ENCODE peak calls at places on chromosome 17, in six cellular contexts. One of them, this sample, is unnamed.

GRCh38 chr17:5899496-5900195 is 170.5 kb upstream of the WSCD1 start:
- DNase-seq in astrocyte of the spinal cord: no peak
- DNase-seq in A549: no peak
- DNase-seq in AG10803: no peak
- DNase-seq in thoracic aorta: no peak
- DNase-seq in transverse colon: no peak
- DNase-seq in this sample: no peak

GRCh38 chr17:80738987-80739730 is 194.5 kb downstream of the RPTOR start:
- DNase-seq in astrocyte of the spinal cord: peak
- DNase-seq in A549: no peak
- DNase-seq in AG10803: no peak
- DNase-seq in thoracic aorta: no peak
- DNase-seq in transverse colon: no peak
- DNase-seq in this sample: no peak

GRCh38 chr17:16460796-16461605 is 31.0 kb downstream of the LRRC75A start:
- DNase-seq in astrocyte of the spinal cord: no peak
- DNase-seq in A549: no peak
- DNase-seq in AG10803: no peak
- DNase-seq in thoracic aorta: no peak
- DNase-seq in transverse colon: no peak
- DNase-seq in this sample: no peak

GRCh38 chr17:67435122-67435521 is 58.0 kb downstream of the PITPNC1 start:
- DNase-seq in astrocyte of the spinal cord: no peak
- DNase-seq in A549: no peak
- DNase-seq in AG10803: peak
- DNase-seq in thoracic aorta: no peak
- DNase-seq in transverse colon: peak
- DNase-seq in this sample: no peak

GRCh38 chr17:79808763-79809529 is 12.1 kb upstream of the CBX8 start:
- DNase-seq in astrocyte of the spinal cord: no peak
- DNase-seq in A549: peak
- DNase-seq in AG10803: no peak
- DNase-seq in thoracic aorta: no peak
- DNase-seq in transverse colon: peak
- DNase-seq in this sample: peak

GRCh38 chr17:68906638-68907037 is 48.6 kb downstream of the ABCA8 start:
- DNase-seq in astrocyte of the spinal cord: peak
- DNase-seq in A549: peak
- DNase-seq in AG10803: no peak
- DNase-seq in thoracic aorta: no peak
- DNase-seq in transverse colon: no peak
- DNase-seq in this sample: no peak

GRCh38 chr17:43333438-43333943 is 65.3 kb upstream of the ARL4D start:
- DNase-seq in astrocyte of the spinal cord: no peak
- DNase-seq in A549: no peak
- DNase-seq in AG10803: no peak
- DNase-seq in thoracic aorta: no peak
- DNase-seq in transverse colon: no peak
- DNase-seq in this sample: no peak

GRCh38 chr17:19727466-19728113 is 11.2 kb upstream of the SLC47A2 start:
- DNase-seq in astrocyte of the spinal cord: peak
- DNase-seq in A549: peak
- DNase-seq in AG10803: peak
- DNase-seq in thoracic aorta: peak
- DNase-seq in transverse colon: peak
- DNase-seq in this sample: no peak

GRCh38 chr17:50922107-50922506 is 56.0 kb upstream of the TOB1 start:
- DNase-seq in astrocyte of the spinal cord: no peak
- DNase-seq in A549: no peak
- DNase-seq in AG10803: peak
- DNase-seq in thoracic aorta: no peak
- DNase-seq in transverse colon: no peak
- DNase-seq in this sample: no peak

GRCh38 chr17:35163886-35164285 is 16.3 kb downstream of the UNC45B start:
- DNase-seq in astrocyte of the spinal cord: no peak
- DNase-seq in A549: no peak
- DNase-seq in AG10803: no peak
- DNase-seq in thoracic aorta: no peak
- DNase-seq in transverse colon: no peak
- DNase-seq in this sample: no peak

GRCh38 chr17:45104907-45105624 is 27.2 kb downstream of the PLCD3 start:
- DNase-seq in astrocyte of the spinal cord: no peak
- DNase-seq in A549: no peak
- DNase-seq in AG10803: no peak
- DNase-seq in thoracic aorta: no peak
- DNase-seq in transverse colon: no peak
- DNase-seq in this sample: no peak

GRCh38 chr17:76709077-76709950 is 1.5 kb downstream of the MXRA7 start:
- DNase-seq in astrocyte of the spinal cord: peak
- DNase-seq in A549: peak
- DNase-seq in AG10803: peak
- DNase-seq in thoracic aorta: peak
- DNase-seq in transverse colon: peak
- DNase-seq in this sample: no peak

GRCh38 chr17:28737770-28738679 is 5.8 kb upstream of the TRAF4 start:
- DNase-seq in astrocyte of the spinal cord: no peak
- DNase-seq in A549: no peak
- DNase-seq in AG10803: no peak
- DNase-seq in thoracic aorta: no peak
- DNase-seq in transverse colon: peak
- DNase-seq in this sample: no peak

GRCh38 chr17:49565948-49566491 is 9.7 kb upstream of the NXPH3 start:
- DNase-seq in astrocyte of the spinal cord: peak
- DNase-seq in A549: no peak
- DNase-seq in AG10803: no peak
- DNase-seq in thoracic aorta: peak
- DNase-seq in transverse colon: peak
- DNase-seq in this sample: peak

GRCh38 chr17:4136373-4136772 is 6.5 kb downstream of the ZZEF1 start:
- DNase-seq in astrocyte of the spinal cord: peak
- DNase-seq in A549: no peak
- DNase-seq in AG10803: peak
- DNase-seq in thoracic aorta: peak
- DNase-seq in transverse colon: peak
- DNase-seq in this sample: no peak

GRCh38 chr17:80984749-80985148 is 6.9 kb upstream of the CHMP6 start:
- DNase-seq in astrocyte of the spinal cord: peak
- DNase-seq in A549: peak
- DNase-seq in AG10803: peak
- DNase-seq in thoracic aorta: no peak
- DNase-seq in transverse colon: no peak
- DNase-seq in this sample: no peak

GRCh38 chr17:28118362-28118761 is 75.9 kb downstream of the NLK start:
- DNase-seq in astrocyte of the spinal cord: no peak
- DNase-seq in A549: no peak
- DNase-seq in AG10803: no peak
- DNase-seq in thoracic aorta: no peak
- DNase-seq in transverse colon: no peak
- DNase-seq in this sample: no peak

GRCh38 chr17:78766743-78767294 is 15.3 kb downstream of the CYTH1 start:
- DNase-seq in astrocyte of the spinal cord: no peak
- DNase-seq in A549: no peak
- DNase-seq in AG10803: no peak
- DNase-seq in thoracic aorta: no peak
- DNase-seq in transverse colon: no peak
- DNase-seq in this sample: no peak

GRCh38 chr17:21358682-21359482 is 17.3 kb upstream of the KCNJ12 start:
- DNase-seq in astrocyte of the spinal cord: no peak
- DNase-seq in A549: peak
- DNase-seq in AG10803: peak
- DNase-seq in thoracic aorta: no peak
- DNase-seq in transverse colon: no peak
- DNase-seq in this sample: peak

GRCh38 chr17:4354862-4355514 is 11.5 kb downstream of the UBE2G1 start:
- DNase-seq in astrocyte of the spinal cord: no peak
- DNase-seq in A549: no peak
- DNase-seq in AG10803: no peak
- DNase-seq in thoracic aorta: no peak
- DNase-seq in transverse colon: no peak
- DNase-seq in this sample: no peak

GRCh38 chr17:3681057-3681456 is 12.4 kb downstream of the EMC6 start:
- DNase-seq in astrocyte of the spinal cord: no peak
- DNase-seq in A549: no peak
- DNase-seq in AG10803: no peak
- DNase-seq in thoracic aorta: no peak
- DNase-seq in transverse colon: no peak
- DNase-seq in this sample: no peak

GRCh38 chr17:47698749-47699535 is 5.0 kb downstream of the TBKBP1 start:
- DNase-seq in astrocyte of the spinal cord: peak
- DNase-seq in A549: peak
- DNase-seq in AG10803: peak
- DNase-seq in thoracic aorta: no peak
- DNase-seq in transverse colon: peak
- DNase-seq in this sample: peak

GRCh38 chr17:78933025-78933958 is 8.1 kb upstream of the TIMP2 start:
- DNase-seq in astrocyte of the spinal cord: peak
- DNase-seq in A549: peak
- DNase-seq in AG10803: peak
- DNase-seq in thoracic aorta: peak
- DNase-seq in transverse colon: peak
- DNase-seq in this sample: peak

GRCh38 chr17:64938925-64939474 is 19.7 kb upstream of the LRRC37A3 start:
- DNase-seq in astrocyte of the spinal cord: no peak
- DNase-seq in A549: peak
- DNase-seq in AG10803: peak
- DNase-seq in thoracic aorta: no peak
- DNase-seq in transverse colon: peak
- DNase-seq in this sample: peak

GRCh38 chr17:15496735-15497134 is 29.3 kb upstream of the CDRT4 start:
- DNase-seq in astrocyte of the spinal cord: no peak
- DNase-seq in A549: no peak
- DNase-seq in AG10803: no peak
- DNase-seq in thoracic aorta: no peak
- DNase-seq in transverse colon: no peak
- DNase-seq in this sample: no peak

GRCh38 chr17:36496018-36496789 is 9.7 kb downstream of the ZNHIT3 start:
- DNase-seq in astrocyte of the spinal cord: no peak
- DNase-seq in A549: no peak
- DNase-seq in AG10803: peak
- DNase-seq in thoracic aorta: no peak
- DNase-seq in transverse colon: no peak
- DNase-seq in this sample: no peak

GRCh38 chr17:72455562-72455961 is 334.7 kb downstream of the SOX9 start:
- DNase-seq in astrocyte of the spinal cord: no peak
- DNase-seq in A549: peak
- DNase-seq in AG10803: no peak
- DNase-seq in thoracic aorta: no peak
- DNase-seq in transverse colon: no peak
- DNase-seq in this sample: peak

GRCh38 chr17:7438050-7438614 is 1.2 kb upstream of the FGF11 start:
- DNase-seq in astrocyte of the spinal cord: no peak
- DNase-seq in A549: no peak
- DNase-seq in AG10803: no peak
- DNase-seq in thoracic aorta: no peak
- DNase-seq in transverse colon: peak
- DNase-seq in this sample: no peak

GRCh38 chr17:59837362-59838195 is 55.2 kb downstream of the TUBD1 start:
- DNase-seq in astrocyte of the spinal cord: peak
- DNase-seq in A549: peak
- DNase-seq in AG10803: peak
- DNase-seq in thoracic aorta: peak
- DNase-seq in transverse colon: peak
- DNase-seq in this sample: peak
- TF ChIP-seq CTCF in astrocyte of the spinal cord: no peak
- TF ChIP-seq CTCF in A549: no peak
- TF ChIP-seq CTCF in AG10803: no peak
- TF ChIP-seq CTCF in thoracic aorta: no peak
- TF ChIP-seq CTCF in transverse colon: no peak
- TF ChIP-seq CTCF in this sample: no peak

GRCh38 chr17:39271546-39271945 is 45.8 kb upstream of the STAC2 start:
- DNase-seq in astrocyte of the spinal cord: no peak
- DNase-seq in A549: no peak
- DNase-seq in AG10803: peak
- DNase-seq in thoracic aorta: no peak
- DNase-seq in transverse colon: no peak
- DNase-seq in this sample: no peak

GRCh38 chr17:39276113-39276512 is 50.4 kb upstream of the STAC2 start:
- DNase-seq in astrocyte of the spinal cord: no peak
- DNase-seq in A549: no peak
- DNase-seq in AG10803: no peak
- DNase-seq in thoracic aorta: no peak
- DNase-seq in transverse colon: no peak
- DNase-seq in this sample: no peak

GRCh38 chr17:39270923-39271322 is 45.2 kb upstream of the STAC2 start:
- DNase-seq in astrocyte of the spinal cord: peak
- DNase-seq in A549: peak
- DNase-seq in AG10803: peak
- DNase-seq in thoracic aorta: no peak
- DNase-seq in transverse colon: no peak
- DNase-seq in this sample: peak
- TF ChIP-seq CTCF in astrocyte of the spinal cord: peak
- TF ChIP-seq CTCF in A549: peak
- TF ChIP-seq CTCF in AG10803: peak
- TF ChIP-seq CTCF in thoracic aorta: peak
- TF ChIP-seq CTCF in transverse colon: no peak
- TF ChIP-seq CTCF in this sample: peak

DNA sequence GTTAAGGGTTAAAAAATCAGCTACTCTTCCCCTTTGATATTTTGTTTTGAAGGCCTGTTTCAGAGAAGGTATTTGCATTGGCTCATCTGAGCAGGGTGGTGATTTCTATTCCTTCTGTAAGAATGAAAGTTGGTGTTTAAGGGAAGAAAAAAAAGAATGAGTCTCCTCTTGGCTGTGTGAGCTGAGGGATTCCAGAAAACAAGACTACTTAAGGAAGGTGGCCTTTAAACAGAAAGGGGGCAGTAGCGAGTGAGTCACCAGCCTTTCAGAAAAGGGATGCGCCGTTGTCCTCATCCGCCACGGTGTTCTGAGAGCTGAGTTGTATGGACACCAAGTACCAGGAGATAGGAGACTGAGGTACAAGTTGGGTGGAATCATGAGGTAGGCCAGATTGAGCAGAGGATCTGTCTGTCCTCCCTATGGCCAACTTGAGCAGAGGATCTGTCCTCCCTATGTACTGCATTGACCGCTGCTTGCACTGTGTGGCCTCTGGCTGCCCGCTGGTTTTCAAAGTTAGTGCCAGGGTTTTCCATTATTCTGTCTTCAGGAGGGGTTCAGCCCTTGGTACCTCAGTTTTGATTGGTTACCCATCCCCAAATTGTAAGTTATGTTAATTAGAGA is 8.2 kb downstream of the PRKCA start:
- DNase-seq in astrocyte of the spinal cord: no peak
- DNase-seq in A549: peak
- DNase-seq in AG10803: no peak
- DNase-seq in thoracic aorta: no peak
- DNase-seq in transverse colon: no peak
- DNase-seq in this sample: no peak
- TF ChIP-seq CTCF in astrocyte of the spinal cord: no peak
- TF ChIP-seq CTCF in A549: peak
- TF ChIP-seq CTCF in AG10803: no peak
- TF ChIP-seq CTCF in thoracic aorta: no peak
- TF ChIP-seq CTCF in transverse colon: no peak
- TF ChIP-seq CTCF in this sample: no peak

GRCh38 chr17:75182569-75183436 is at the start of gene SUMO2:
- DNase-seq in astrocyte of the spinal cord: peak
- DNase-seq in A549: peak
- DNase-seq in AG10803: peak
- DNase-seq in thoracic aorta: peak
- DNase-seq in transverse colon: peak
- DNase-seq in this sample: peak
- TF ChIP-seq CTCF in astrocyte of the spinal cord: peak
- TF ChIP-seq CTCF in A549: no peak
- TF ChIP-seq CTCF in AG10803: no peak
- TF ChIP-seq CTCF in thoracic aorta: peak
- TF ChIP-seq CTCF in transverse colon: no peak
- TF ChIP-seq CTCF in this sample: no peak

GRCh38 chr17:63099420-63099819 is 133.4 kb downstream of the TANC2 start:
- DNase-seq in astrocyte of the spinal cord: no peak
- DNase-seq in A549: no peak
- DNase-seq in AG10803: no peak
- DNase-seq in thoracic aorta: no peak
- DNase-seq in transverse colon: no peak
- DNase-seq in this sample: no peak
- TF ChIP-seq CTCF in astrocyte of the spinal cord: no peak
- TF ChIP-seq CTCF in A549: no peak
- TF ChIP-seq CTCF in AG10803: no peak
- TF ChIP-seq CTCF in thoracic aorta: no peak
- TF ChIP-seq CTCF in transverse colon: no peak
- TF ChIP-seq CTCF in this sample: no peak